ENCODE peak calls at places on chromosome 4, in six cellular contexts. C is HEK293T, Y is A549, G is HepG2, F is IMR-90, X is GM12878. Q is an unnamed sample.

GRCh38 chr4:53722110-53722509 is 130.8 kb upstream of the LNX1 start:
- DNase-seq in Y (no peak), C (no peak), X (no peak), G (no peak), F (no peak), Q (no peak)

GRCh38 chr4:153212755-153213154 is 8.5 kb downstream of the TRIM2 start:
- DNase-seq in Y (no peak), C (no peak), G (no peak), F (no peak), X (no peak), Q (no peak)

GRCh38 chr4:142406917-142407501 is 439.1 kb downstream of the INPP4B start:
- DNase-seq in C (no peak), X (no peak), F (no peak), Y (no peak), G (no peak), Q (no peak)

GRCh38 chr4:73864365-73864764 is 4.8 kb upstream of the CXCL1 start:
- DNase-seq in C (peak; percentile 45), X (no peak), F (no peak), Y (no peak), G (peak; percentile 11), Q (no peak)

GRCh38 chr4:156242390-156242789 is 288.7 kb upstream of the CTSO start:
- DNase-seq in F (no peak), Y (no peak), X (no peak), C (peak; percentile 22), G (no peak), Q (no peak)

GRCh38 chr4:133146574-133147198 is 2.4 kb upstream of the PCDH10 start:
- DNase-seq in F (peak; percentile 40), X (no peak), C (peak; percentile 45), G (peak; percentile 15), Y (no peak), Q (no peak)

GRCh38 chr4:142940614-142941013 is 94.5 kb upstream of the INPP4B start:
- DNase-seq in Y (no peak), C (no peak), F (no peak), X (no peak), G (no peak), Q (no peak)

GRCh38 chr4:72457158-72457557 is 111.9 kb downstream of the ADAMTS3 start:
- DNase-seq in G (no peak), Y (no peak), X (no peak), F (no peak), C (no peak), Q (no peak)

GRCh38 chr4:41177016-41177415 is 37.3 kb downstream of the APBB2 start:
- DNase-seq in C (no peak), G (peak; percentile 80), Y (no peak), F (peak; percentile 84), X (no peak), Q (no peak)

GRCh38 chr4:83109480-83110221 is 4.9 kb downstream of the PLAC8 start:
- DNase-seq in F (peak; percentile 3), C (peak; percentile 56), G (no peak), X (no peak), Y (peak; percentile 9), Q (no peak)

GRCh38 chr4:17189322-17189721 is 290.9 kb upstream of the LDB2 start:
- DNase-seq in X (no peak), Y (no peak), C (no peak), F (peak; percentile 87), G (no peak), Q (no peak)

GRCh38 chr4:150773032-150773431 is 191.1 kb downstream of the MAB21L2 start:
- DNase-seq in G (no peak), X (no peak), C (no peak), Y (no peak), F (no peak), Q (no peak)

GRCh38 chr4:137609693-137610450 is 77.6 kb upstream of the PCDH18 start:
- DNase-seq in Y (no peak), F (peak; percentile 78), C (no peak), X (no peak), G (no peak), Q (no peak)

GRCh38 chr4:142663828-142664227 is 182.3 kb downstream of the INPP4B start:
- DNase-seq in F (peak; percentile 18), G (no peak), Y (no peak), C (no peak), X (no peak), Q (no peak)

GRCh38 chr4:119709418-119709817 is 80.8 kb upstream of the PDE5A start:
- DNase-seq in G (no peak), F (no peak), X (no peak), C (no peak), Y (no peak), Q (no peak)

GRCh38 chr4:386708-387105 is 49.1 kb downstream of the ZNF141 start:
- DNase-seq in F (no peak), X (no peak), C (no peak), Y (no peak), G (no peak), Q (no peak)

GRCh38 chr4:20086067-20086466 is 165.6 kb upstream of the SLIT2 start:
- DNase-seq in F (no peak), G (no peak), C (no peak), X (no peak), Y (no peak), Q (no peak)

GRCh38 chr4:89256203-89256800 is 51.3 kb downstream of the GPRIN3 start:
- DNase-seq in X (no peak), G (no peak), Y (no peak), F (no peak), C (no peak), Q (no peak)

GRCh38 chr4:133000012-133000411 is 149.1 kb upstream of the PCDH10 start:
- DNase-seq in X (no peak), G (no peak), F (no peak), Y (no peak), C (no peak), Q (no peak)

GRCh38 chr4:36551697-36552214 is 270.3 kb downstream of the DTHD1 start:
- DNase-seq in F (no peak), C (no peak), G (no peak), Y (no peak), X (peak; percentile 69), Q (no peak)

GRCh38 chr4:64781737-64782326 is 372.6 kb upstream of the TECRL start:
- DNase-seq in Y (no peak), F (peak; percentile 10), G (peak; percentile 16), C (peak; percentile 10), X (no peak), Q (peak; percentile 19)

GRCh38 chr4:113026556-113026955 is 22.9 kb upstream of the ANK2 start:
- DNase-seq in F (no peak), X (no peak), Y (no peak), C (no peak), G (no peak), Q (no peak)
- TF ChIP-seq BHLHE40 in F (no peak), X (no peak), Y (no peak), C (no peak), G (no peak), Q (no peak)

DNA sequence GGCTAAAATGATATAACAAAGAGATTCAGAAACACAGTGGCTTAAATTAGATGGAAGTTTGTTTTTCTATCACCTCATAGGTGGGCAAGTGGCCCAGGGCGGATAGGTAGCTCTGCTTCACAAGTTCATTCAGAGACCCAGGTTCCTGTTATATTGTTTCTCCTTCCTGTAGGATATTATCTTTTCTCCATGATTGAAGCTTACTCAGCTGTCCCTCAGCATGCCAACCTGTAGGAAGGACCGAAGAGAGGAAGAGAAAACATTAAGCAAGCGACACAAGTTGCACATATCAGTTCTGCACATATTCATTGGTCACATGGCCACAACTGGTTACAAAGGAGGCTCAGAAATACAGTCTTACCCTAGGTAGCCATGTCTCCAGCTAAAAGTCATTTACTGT is 6.9 kb downstream of the KLHL5 start:
- DNase-seq in F (no peak), C (no peak), Y (no peak), G (no peak), X (no peak), Q (peak; percentile 11)
- TF ChIP-seq BHLHE40 in F (no peak), C (no peak), Y (no peak), G (no peak), X (no peak), Q (no peak)

GRCh38 chr4:108367751-108368150 is 199.0 kb upstream of the LEF1 start:
- DNase-seq in X (no peak), G (no peak), Y (no peak), F (no peak), C (no peak), Q (no peak)
- TF ChIP-seq BHLHE40 in X (no peak), G (no peak), Y (no peak), F (no peak), C (no peak), Q (no peak)

GRCh38 chr4:81003549-81004240 is 26.8 kb upstream of the BMP3 start:
- DNase-seq in X (peak; percentile 75), C (no peak), Y (no peak), F (no peak), G (no peak), Q (no peak)
- TF ChIP-seq BHLHE40 in X (peak; percentile 79), C (no peak), Y (no peak), F (no peak), G (no peak), Q (no peak)

DNA sequence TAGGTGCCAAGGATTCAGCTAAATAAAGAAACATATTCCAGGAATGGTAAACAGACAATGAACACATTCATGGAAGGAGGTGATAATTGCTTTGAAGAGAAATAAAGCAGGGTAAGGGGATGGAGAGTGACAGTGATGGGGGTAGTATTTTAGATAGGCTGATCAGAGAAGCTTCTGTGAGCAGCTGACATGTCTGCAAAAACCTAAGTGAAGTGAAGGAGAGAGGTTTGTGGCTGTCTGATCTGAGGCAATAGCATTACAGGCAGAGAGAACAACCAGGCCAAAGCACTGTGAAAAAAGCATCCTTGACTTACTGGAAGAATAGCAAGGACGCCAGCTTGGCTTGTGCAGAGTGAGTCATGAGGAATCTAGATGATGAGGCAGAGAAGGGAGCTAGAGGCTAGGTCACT is 271.9 kb upstream of the GATB start:
- DNase-seq in C (no peak), F (peak; percentile 88), X (no peak), G (no peak), Y (no peak), Q (no peak)
- TF ChIP-seq BHLHE40 in C (no peak), F (peak; percentile 28), X (no peak), G (no peak), Y (no peak), Q (no peak)

GRCh38 chr4:59571805-59572430 is 1628.2 kb upstream of the ADGRL3 start:
- DNase-seq in F (no peak), Y (no peak), X (no peak), C (peak; percentile 10), G (no peak), Q (no peak)

DNA sequence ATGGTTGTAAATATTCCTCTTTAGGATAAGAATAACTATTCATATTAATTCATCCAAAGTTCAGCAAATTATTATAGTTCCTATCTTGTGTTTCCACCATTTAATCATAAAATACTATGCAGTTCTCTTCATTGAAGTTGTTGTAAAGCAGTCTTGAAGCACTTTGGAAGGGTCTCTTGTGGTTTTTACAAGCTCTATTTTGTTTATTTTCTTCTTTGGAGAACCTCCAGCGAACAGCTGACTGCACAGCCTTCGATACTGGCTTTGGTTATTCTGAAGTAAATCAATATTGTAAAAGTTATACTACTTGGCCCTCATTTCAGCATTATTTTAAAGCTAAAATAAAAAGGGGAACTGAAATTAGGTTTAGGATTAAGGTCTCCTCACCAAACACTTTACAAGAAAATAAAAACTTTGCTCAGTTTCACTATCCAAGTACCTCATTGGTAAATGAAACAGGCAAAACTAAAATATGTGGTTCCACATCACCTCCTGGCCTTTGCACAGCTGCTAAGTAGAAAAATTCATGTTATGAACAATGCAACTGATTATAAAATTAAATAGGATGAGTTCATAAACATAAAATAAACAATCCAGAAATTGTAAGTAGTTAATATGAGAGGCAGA is 1629.2 kb upstream of the ADGRL3 start:
- DNase-seq in G (no peak), C (no peak), F (no peak), X (peak; percentile 40), Y (no peak), Q (no peak)
- TF ChIP-seq BHLHE40 in G (no peak), C (no peak), F (no peak), X (no peak), Y (no peak), Q (no peak)

Q was measured in K562.